ENCODE peak calls at places on chromosome 21, in eight cellular contexts. Y is activated CD4-positive, alpha-beta memory T cell treated with anti-CD3 and anti-CD28 coated beads, Interleukin-2, amount 10 ng/mL, durations not matched to agents 7 days and 5 days; T is stomach; E is activated gamma-delta T cell treated with anti-CD3 and anti-CD28 coated beads, Interleukin-2, amount 50 U/mL, for 16 hours; F is AG09319; K is stimulated activated CD8-positive, alpha-beta memory T cell treated with anti-CD3 and anti-CD28 coated beads, Interleukin-7, amount 100 ng/mL, for 24 hours; J is activated T-cell treated with anti-CD3 and anti-CD28 coated beads, Interleukin-2, amount 50 U/mL, for 24 hours; L is occipital lobe. G is an unnamed sample.

GRCh38 chr21:46253610-46254124 is 25.1 kb upstream of the LSS start:
- DNase-seq in Y (peak), T (no peak), E (peak), F (no peak), K (peak), J (peak), L (no peak), G (no peak)

GRCh38 chr21:41280115-41280919 is 36.3 kb upstream of the FAM3B start:
- DNase-seq in Y (no peak), T (no peak), E (no peak), F (peak), K (no peak), J (no peak), L (no peak), G (no peak)

GRCh38 chr21:34800797-34801518 is 132.2 kb downstream of the CLIC6 start:
- DNase-seq in Y (no peak), T (no peak), E (no peak), F (no peak), K (no peak), J (no peak), L (no peak), G (no peak)

GRCh38 chr21:46126321-46127238 is 28.7 kb downstream of the COL6A2 start:
- DNase-seq in Y (no peak), T (no peak), E (no peak), F (no peak), K (no peak), J (peak), L (no peak), G (no peak)

GRCh38 chr21:39441502-39442475 is 3.8 kb downstream of the LCA5L start:
- DNase-seq in Y (peak), T (no peak), E (no peak), F (no peak), K (no peak), J (no peak), L (no peak), G (no peak)

GRCh38 chr21:46605759-46606426 is 1.0 kb upstream of the S100B start:
- DNase-seq in Y (peak), T (peak), E (peak), F (no peak), K (no peak), J (peak), L (no peak), G (peak)

GRCh38 chr21:27477321-27477720 is 510.4 kb upstream of the ADAMTS5 start:
- DNase-seq in Y (no peak), T (no peak), E (no peak), F (peak), K (no peak), J (no peak), L (no peak), G (no peak)

GRCh38 chr21:30590297-30590696 is at the start of gene KRTAP22-2:
- DNase-seq in Y (no peak), T (no peak), E (no peak), F (no peak), K (no peak), J (no peak), L (no peak), G (no peak)

GRCh38 chr21:34197561-34197960 is 124.2 kb downstream of the MRPS6 start:
- DNase-seq in Y (no peak), T (no peak), E (no peak), F (no peak), K (no peak), J (no peak), L (no peak), G (no peak)

GRCh38 chr21:40595806-40596205 is 251.2 kb downstream of the DSCAM start:
- DNase-seq in Y (no peak), T (no peak), E (no peak), F (no peak), K (no peak), J (no peak), L (no peak), G (no peak)

GRCh38 chr21:34845521-34846213 is 176.9 kb downstream of the CLIC6 start:
- DNase-seq in Y (peak), T (peak), E (no peak), F (no peak), K (no peak), J (no peak), L (no peak), G (no peak)

GRCh38 chr21:29174607-29175013 is 44.2 kb downstream of the MAP3K7CL start:
- DNase-seq in Y (no peak), T (no peak), E (no peak), F (no peak), K (no peak), J (no peak), L (no peak), G (no peak)

GRCh38 chr21:27070881-27071670 is 104.2 kb upstream of the ADAMTS5 start:
- DNase-seq in Y (no peak), T (no peak), E (no peak), F (no peak), K (no peak), J (no peak), L (no peak), G (no peak)

GRCh38 chr21:28272272-28272992 is 720.2 kb downstream of the LTN1 start:
- DNase-seq in Y (no peak), T (no peak), E (no peak), F (no peak), K (no peak), J (no peak), L (no peak), G (no peak)

GRCh38 chr21:42632771-42633690 is 20.4 kb upstream of the PDE9A start:
- DNase-seq in Y (no peak), T (no peak), E (no peak), F (no peak), K (no peak), J (no peak), L (no peak), G (no peak)

GRCh38 chr21:29896884-29897283 is 42.9 kb downstream of the GRIK1 start:
- DNase-seq in Y (no peak), T (no peak), E (no peak), F (no peak), K (no peak), J (no peak), L (no peak), G (no peak)

GRCh38 chr21:33550772-33551660 is 8.2 kb downstream of the SON start:
- DNase-seq in Y (no peak), T (no peak), E (no peak), F (no peak), K (no peak), J (no peak), L (no peak), G (no peak)

GRCh38 chr21:45447821-45448220 is 42.9 kb downstream of the COL18A1 start:
- DNase-seq in Y (no peak), T (no peak), E (no peak), F (no peak), K (no peak), J (no peak), L (no peak), G (no peak)

GRCh38 chr21:44052071-44052829 is 40.1 kb downstream of the TRAPPC10 start:
- DNase-seq in Y (no peak), T (no peak), E (no peak), F (no peak), K (no peak), J (no peak), L (no peak), G (no peak)

GRCh38 chr21:39057121-39057520 is 126.1 kb downstream of the PSMG1 start:
- DNase-seq in Y (no peak), T (no peak), E (no peak), F (no peak), K (no peak), J (no peak), L (no peak), G (no peak)

GRCh38 chr21:41962425-41962966 is 8.7 kb upstream of the C2CD2 start:
- DNase-seq in Y (no peak), T (no peak), E (no peak), F (no peak), K (no peak), J (peak), L (no peak), G (no peak)

GRCh38 chr21:38383411-38384245 is 114.6 kb downstream of the ERG start:
- DNase-seq in Y (no peak), T (no peak), E (no peak), F (no peak), K (no peak), J (no peak), L (no peak), G (no peak)

GRCh38 chr21:24693779-24694178 is 913.5 kb downstream of the MRPL39 start:
- DNase-seq in Y (no peak), T (no peak), E (no peak), F (no peak), K (no peak), J (no peak), L (no peak), G (no peak)

GRCh38 chr21:37787456-37787855 is 128.8 kb downstream of the KCNJ6 start:
- DNase-seq in Y (no peak), T (no peak), E (no peak), F (peak), K (no peak), J (no peak), L (no peak), G (no peak)

GRCh38 chr21:17045214-17045835 is 467.5 kb upstream of the CXADR start:
- DNase-seq in Y (no peak), T (no peak), E (no peak), F (no peak), K (no peak), J (no peak), L (no peak), G (no peak)

GRCh38 chr21:36330904-36331303 is 10.9 kb downstream of the MORC3 start:
- DNase-seq in Y (peak), T (peak), E (no peak), F (no peak), K (no peak), J (peak), L (no peak), G (peak)

GRCh38 chr21:36337099-36337509 is 17.1 kb downstream of the MORC3 start:
- DNase-seq in Y (no peak), T (no peak), E (no peak), F (no peak), K (no peak), J (no peak), L (no peak), G (no peak)

GRCh38 chr21:38126677-38127271 is 130.0 kb upstream of the KCNJ15 start:
- DNase-seq in Y (peak), T (peak), E (peak), F (no peak), K (peak), J (peak), L (no peak), G (peak)

GRCh38 chr21:42704861-42705260 is 51.4 kb downstream of the PDE9A start:
- DNase-seq in Y (no peak), T (no peak), E (no peak), F (no peak), K (no peak), J (no peak), L (no peak), G (no peak)

GRCh38 chr21:44382536-44382935 is 29.1 kb downstream of the TRPM2 start:
- DNase-seq in Y (no peak), T (no peak), E (no peak), F (no peak), K (no peak), J (peak), L (no peak), G (no peak)

GRCh38 chr21:46122241-46122671 is 24.3 kb downstream of the COL6A2 start:
- DNase-seq in Y (no peak), T (peak), E (no peak), F (no peak), K (no peak), J (peak), L (no peak), G (no peak)

GRCh38 chr21:31557956-31558838 is 101.3 kb upstream of the SOD1 start:
- DNase-seq in Y (peak), T (no peak), E (peak), F (no peak), K (no peak), J (no peak), L (peak), G (no peak)

GRCh38 chr21:38486221-38486620 is 12.1 kb downstream of the ERG start:
- DNase-seq in Y (no peak), T (no peak), E (no peak), F (no peak), K (no peak), J (no peak), L (no peak), G (no peak)

GRCh38 chr21:39096754-39097153 is 86.5 kb downstream of the PSMG1 start:
- DNase-seq in Y (no peak), T (no peak), E (no peak), F (no peak), K (no peak), J (no peak), L (no peak), G (no peak)

GRCh38 chr21:39000496-39000895 is 182.8 kb downstream of the PSMG1 start:
- DNase-seq in Y (peak), T (no peak), E (no peak), F (no peak), K (no peak), J (no peak), L (no peak), G (no peak)

GRCh38 chr21:34835526-34835925 is 166.7 kb downstream of the CLIC6 start:
- DNase-seq in Y (no peak), T (no peak), E (no peak), F (peak), K (no peak), J (no peak), L (no peak), G (no peak)

GRCh38 chr21:27206368-27206982 is 239.6 kb upstream of the ADAMTS5 start:
- DNase-seq in Y (no peak), T (no peak), E (no peak), F (no peak), K (no peak), J (no peak), L (no peak), G (no peak)

G was measured in hippocampal formation.